ENCODE peak calls at places on chromosomes 2 and 18, in seven cellular contexts. One of them, this sample, is unnamed.

GRCh38 chr2:51920509-51920908 is 888.6 kb upstream of the NRXN1 start:
- DNase-seq in PC-3: peak; percentile 78
- DNase-seq in heart left ventricle: no peak
- DNase-seq in HCT116: no peak
- DNase-seq in lung: no peak
- DNase-seq in tibial nerve: no peak
- DNase-seq in brain microvascular endothelial cell: no peak
- DNase-seq in this sample: no peak

GRCh38 chr2:140595107-140595506 is 1535.7 kb downstream of the LRP1B start:
- DNase-seq in PC-3: no peak
- DNase-seq in heart left ventricle: no peak
- DNase-seq in HCT116: no peak
- DNase-seq in lung: no peak
- DNase-seq in tibial nerve: no peak
- DNase-seq in brain microvascular endothelial cell: no peak
- DNase-seq in this sample: no peak

GRCh38 chr2:171178993-171179392 is 18.3 kb upstream of the TLK1 start:
- DNase-seq in PC-3: no peak
- DNase-seq in heart left ventricle: no peak
- DNase-seq in HCT116: no peak
- DNase-seq in lung: no peak
- DNase-seq in tibial nerve: no peak
- DNase-seq in brain microvascular endothelial cell: no peak
- DNase-seq in this sample: no peak

GRCh38 chr18:52652451-52652850 is 312.5 kb downstream of the DCC start:
- DNase-seq in PC-3: no peak
- DNase-seq in heart left ventricle: no peak
- DNase-seq in HCT116: no peak
- DNase-seq in lung: no peak
- DNase-seq in tibial nerve: no peak
- DNase-seq in brain microvascular endothelial cell: no peak
- DNase-seq in this sample: no peak

GRCh38 chr2:9950521-9951271 is 797 bp upstream of the GRHL1 start:
- DNase-seq in PC-3: peak; percentile 31
- DNase-seq in heart left ventricle: peak; percentile 55
- DNase-seq in HCT116: no peak
- DNase-seq in lung: no peak
- DNase-seq in tibial nerve: no peak
- DNase-seq in brain microvascular endothelial cell: no peak
- DNase-seq in this sample: no peak

GRCh38 chr2:111168528-111168929 is 47.8 kb downstream of the BCL2L11 start:
- DNase-seq in PC-3: peak; percentile 94
- DNase-seq in heart left ventricle: peak; percentile 58
- DNase-seq in HCT116: peak; percentile 48
- DNase-seq in lung: no peak
- DNase-seq in tibial nerve: no peak
- DNase-seq in brain microvascular endothelial cell: peak; percentile 83
- DNase-seq in this sample: peak; percentile 33

GRCh38 chr2:54728669-54729120 is 5.2 kb downstream of the EML6 start:
- DNase-seq in PC-3: peak; percentile 95
- DNase-seq in heart left ventricle: no peak
- DNase-seq in HCT116: peak; percentile 49
- DNase-seq in lung: no peak
- DNase-seq in tibial nerve: no peak
- DNase-seq in brain microvascular endothelial cell: peak; percentile 88
- DNase-seq in this sample: peak; percentile 27

GRCh38 chr2:164954954-164955701 is at the start of gene SLC38A11:
- DNase-seq in PC-3: no peak
- DNase-seq in heart left ventricle: peak; percentile 45
- DNase-seq in HCT116: no peak
- DNase-seq in lung: no peak
- DNase-seq in tibial nerve: no peak
- DNase-seq in brain microvascular endothelial cell: peak; percentile 33
- DNase-seq in this sample: no peak

GRCh38 chr18:61635901-61636528 is 256.8 kb downstream of the RNF152 start:
- DNase-seq in PC-3: peak; percentile 61
- DNase-seq in heart left ventricle: peak; percentile 50
- DNase-seq in HCT116: peak; percentile 29
- DNase-seq in lung: peak; percentile 50
- DNase-seq in tibial nerve: no peak
- DNase-seq in brain microvascular endothelial cell: peak; percentile 35
- DNase-seq in this sample: no peak

GRCh38 chr2:10835052-10835970 is 22.7 kb upstream of the PDIA6 start:
- DNase-seq in PC-3: peak; percentile 90
- DNase-seq in heart left ventricle: peak; percentile 76
- DNase-seq in HCT116: peak; percentile 73
- DNase-seq in lung: peak; percentile 73
- DNase-seq in tibial nerve: peak; percentile 48
- DNase-seq in brain microvascular endothelial cell: peak; percentile 27
- DNase-seq in this sample: no peak

GRCh38 chr2:175027755-175028154 is 22.6 kb upstream of the CHN1 start:
- DNase-seq in PC-3: no peak
- DNase-seq in heart left ventricle: no peak
- DNase-seq in HCT116: no peak
- DNase-seq in lung: no peak
- DNase-seq in tibial nerve: no peak
- DNase-seq in brain microvascular endothelial cell: no peak
- DNase-seq in this sample: no peak

GRCh38 chr2:167127135-167127534 is 238.9 kb downstream of the XIRP2 start:
- DNase-seq in PC-3: peak; percentile 70
- DNase-seq in heart left ventricle: no peak
- DNase-seq in HCT116: no peak
- DNase-seq in lung: no peak
- DNase-seq in tibial nerve: no peak
- DNase-seq in brain microvascular endothelial cell: peak; percentile 44
- DNase-seq in this sample: no peak

GRCh38 chr2:67574230-67574629 is 177.1 kb downstream of the ETAA1 start:
- DNase-seq in PC-3: peak; percentile 51
- DNase-seq in heart left ventricle: no peak
- DNase-seq in HCT116: no peak
- DNase-seq in lung: no peak
- DNase-seq in tibial nerve: no peak
- DNase-seq in brain microvascular endothelial cell: peak; percentile 29
- DNase-seq in this sample: no peak

GRCh38 chr2:107197601-107198000 is 311.6 kb upstream of the ST6GAL2 start:
- DNase-seq in PC-3: no peak
- DNase-seq in heart left ventricle: no peak
- DNase-seq in HCT116: no peak
- DNase-seq in lung: no peak
- DNase-seq in tibial nerve: no peak
- DNase-seq in brain microvascular endothelial cell: no peak
- DNase-seq in this sample: no peak

GRCh38 chr2:27954771-27955384 is 64.3 kb downstream of the BABAM2 start:
- DNase-seq in PC-3: peak; percentile 94
- DNase-seq in heart left ventricle: peak; percentile 55
- DNase-seq in HCT116: no peak
- DNase-seq in lung: peak; percentile 60
- DNase-seq in tibial nerve: peak; percentile 22
- DNase-seq in brain microvascular endothelial cell: peak; percentile 83
- DNase-seq in this sample: peak; percentile 55

GRCh38 chr18:8797206-8797605 is 91.8 kb downstream of the MTCL1 start:
- DNase-seq in PC-3: peak; percentile 79
- DNase-seq in heart left ventricle: no peak
- DNase-seq in HCT116: no peak
- DNase-seq in lung: no peak
- DNase-seq in tibial nerve: no peak
- DNase-seq in brain microvascular endothelial cell: no peak
- DNase-seq in this sample: no peak
- H3K27ac ChIP-seq in PC-3: peak overlapping the region; percentile 95
- H3K27ac ChIP-seq in heart left ventricle: no peak overlapping the region
- H3K27ac ChIP-seq in HCT116: peak overlapping the region; percentile 20
- H3K27ac ChIP-seq in lung: no peak overlapping the region
- H3K27ac ChIP-seq in tibial nerve: no peak overlapping the region
- H3K27ac ChIP-seq in brain microvascular endothelial cell: peak overlapping the region; percentile 13
- H3K27ac ChIP-seq in this sample: no peak overlapping the region

GRCh38 chr2:188326290-188326668 is 34.6 kb downstream of the GULP1 start:
- DNase-seq in PC-3: no peak
- DNase-seq in heart left ventricle: no peak
- DNase-seq in HCT116: no peak
- DNase-seq in lung: no peak
- DNase-seq in tibial nerve: no peak
- DNase-seq in brain microvascular endothelial cell: no peak
- DNase-seq in this sample: no peak
- H3K27ac ChIP-seq in PC-3: no peak overlapping the region
- H3K27ac ChIP-seq in heart left ventricle: no peak overlapping the region
- H3K27ac ChIP-seq in HCT116: no peak overlapping the region
- H3K27ac ChIP-seq in lung: no peak overlapping the region
- H3K27ac ChIP-seq in tibial nerve: no peak overlapping the region
- H3K27ac ChIP-seq in brain microvascular endothelial cell: no peak overlapping the region
- H3K27ac ChIP-seq in this sample: no peak overlapping the region

DNA sequence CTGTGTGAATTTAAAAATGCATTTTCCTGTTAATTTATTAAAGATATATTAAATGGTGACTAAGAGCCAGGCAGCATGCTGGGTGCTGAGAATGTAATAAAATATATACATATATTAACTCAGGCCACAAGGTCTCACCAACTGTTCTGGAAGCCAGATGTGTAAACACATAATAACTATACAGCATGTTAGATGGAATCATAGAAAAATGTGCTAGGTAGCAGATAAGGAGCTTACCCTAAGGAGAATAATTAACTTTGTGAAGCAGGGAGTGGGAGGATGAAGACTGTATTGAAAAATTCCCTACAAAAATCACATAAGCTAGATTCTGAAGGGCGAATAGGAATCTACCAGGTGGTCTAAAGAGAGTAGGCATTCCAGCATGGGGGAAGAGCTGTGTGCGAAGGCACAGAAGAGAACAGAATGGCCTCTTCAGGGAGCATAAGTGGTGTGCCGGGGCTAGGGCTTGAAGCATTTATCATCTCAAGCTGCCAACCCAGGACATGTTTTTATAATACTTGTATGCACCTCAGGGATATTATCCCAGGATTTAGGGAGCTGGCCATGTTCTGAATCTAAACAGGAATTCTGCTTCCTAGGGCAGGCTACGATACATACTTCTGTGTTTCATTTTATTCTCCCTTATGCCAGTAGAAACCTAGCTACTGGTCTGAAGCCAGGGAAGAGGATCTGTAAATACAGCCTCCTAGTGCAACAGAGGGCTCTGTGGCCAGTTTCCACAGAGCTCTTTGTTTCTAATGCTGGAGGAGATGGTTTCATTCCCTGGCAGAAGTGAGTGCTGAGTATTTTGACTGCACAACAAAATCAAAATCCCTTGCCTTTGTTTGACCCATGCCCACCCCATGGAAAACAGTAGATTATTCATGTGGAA is 56.7 kb downstream of the NEMP2 start:
- DNase-seq in PC-3: no peak
- DNase-seq in heart left ventricle: no peak
- DNase-seq in HCT116: no peak
- DNase-seq in lung: no peak
- DNase-seq in tibial nerve: no peak
- DNase-seq in brain microvascular endothelial cell: no peak
- DNase-seq in this sample: no peak
- H3K27ac ChIP-seq in PC-3: no peak overlapping the region
- H3K27ac ChIP-seq in heart left ventricle: peak overlapping the region; percentile 4
- H3K27ac ChIP-seq in HCT116: no peak overlapping the region
- H3K27ac ChIP-seq in lung: peak overlapping the region; percentile 10
- H3K27ac ChIP-seq in tibial nerve: peak overlapping the region; percentile 31
- H3K27ac ChIP-seq in brain microvascular endothelial cell: no peak overlapping the region
- H3K27ac ChIP-seq in this sample: no peak overlapping the region

GRCh38 chr2:199570957-199571356 is 113.2 kb upstream of the SATB2 start:
- DNase-seq in PC-3: no peak
- DNase-seq in heart left ventricle: no peak
- DNase-seq in HCT116: no peak
- DNase-seq in lung: no peak
- DNase-seq in tibial nerve: no peak
- DNase-seq in brain microvascular endothelial cell: no peak
- DNase-seq in this sample: no peak

GRCh38 chr2:199572571-199572970 is 114.8 kb upstream of the SATB2 start:
- DNase-seq in PC-3: no peak
- DNase-seq in heart left ventricle: no peak
- DNase-seq in HCT116: no peak
- DNase-seq in lung: no peak
- DNase-seq in tibial nerve: no peak
- DNase-seq in brain microvascular endothelial cell: no peak
- DNase-seq in this sample: no peak
- H3K27ac ChIP-seq in PC-3: no peak overlapping the region
- H3K27ac ChIP-seq in heart left ventricle: no peak overlapping the region
- H3K27ac ChIP-seq in HCT116: no peak overlapping the region
- H3K27ac ChIP-seq in lung: no peak overlapping the region
- H3K27ac ChIP-seq in tibial nerve: no peak overlapping the region
- H3K27ac ChIP-seq in brain microvascular endothelial cell: no peak overlapping the region
- H3K27ac ChIP-seq in this sample: no peak overlapping the region

DNA sequence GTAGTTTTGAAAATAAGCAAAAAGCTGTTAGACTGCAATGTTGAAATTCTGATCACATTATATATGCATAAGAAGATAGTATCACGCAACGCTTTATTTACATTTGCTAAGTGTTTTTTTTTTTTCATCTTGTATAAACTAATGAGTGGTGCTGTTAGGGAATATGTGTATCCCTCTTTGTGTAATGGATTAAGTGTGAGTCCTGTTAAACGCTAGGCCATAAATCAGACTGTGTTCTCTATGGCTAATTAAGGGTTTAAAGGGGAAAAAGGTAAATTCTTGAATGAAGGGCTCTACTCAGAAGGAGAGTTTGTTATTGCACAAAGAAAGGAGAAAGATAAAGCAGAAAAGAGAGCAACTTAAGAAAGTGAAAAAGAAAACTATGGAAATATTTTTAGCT is 4.8 kb upstream of the ASXL3 start:
- DNase-seq in PC-3: no peak
- DNase-seq in heart left ventricle: no peak
- DNase-seq in HCT116: no peak
- DNase-seq in lung: no peak
- DNase-seq in tibial nerve: no peak
- DNase-seq in brain microvascular endothelial cell: no peak
- DNase-seq in this sample: no peak
- H3K27ac ChIP-seq in PC-3: no peak overlapping the region
- H3K27ac ChIP-seq in heart left ventricle: no peak overlapping the region
- H3K27ac ChIP-seq in HCT116: no peak overlapping the region
- H3K27ac ChIP-seq in lung: no peak overlapping the region
- H3K27ac ChIP-seq in tibial nerve: no peak overlapping the region
- H3K27ac ChIP-seq in brain microvascular endothelial cell: no peak overlapping the region
- H3K27ac ChIP-seq in this sample: no peak overlapping the region

DNA sequence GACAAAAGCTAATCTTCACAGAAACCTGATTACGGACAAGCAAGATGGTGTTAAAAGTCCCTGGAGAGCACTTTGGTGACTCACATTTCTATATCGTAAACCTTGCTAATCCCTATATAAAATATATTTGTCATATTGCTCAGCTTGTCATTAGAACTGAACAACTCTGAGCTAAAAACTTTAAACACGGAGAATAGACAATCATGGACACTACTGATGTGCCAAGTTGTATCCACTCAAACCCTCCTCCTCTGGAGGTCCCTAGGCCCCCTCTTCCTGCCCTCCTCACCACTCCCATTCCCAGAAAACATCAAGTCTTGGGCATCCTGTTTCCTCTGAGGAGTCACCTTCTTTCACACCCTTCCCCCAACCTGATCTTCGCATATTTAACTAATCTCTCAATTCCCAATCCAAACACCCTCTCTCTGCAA is 138.7 kb upstream of the PID1 start:
- DNase-seq in PC-3: peak; percentile 63
- DNase-seq in heart left ventricle: no peak
- DNase-seq in HCT116: no peak
- DNase-seq in lung: no peak
- DNase-seq in tibial nerve: no peak
- DNase-seq in brain microvascular endothelial cell: no peak
- DNase-seq in this sample: no peak
- H3K27ac ChIP-seq in PC-3: peak overlapping the region; percentile 99
- H3K27ac ChIP-seq in heart left ventricle: peak overlapping the region; percentile 81
- H3K27ac ChIP-seq in HCT116: no peak overlapping the region
- H3K27ac ChIP-seq in lung: no peak overlapping the region
- H3K27ac ChIP-seq in tibial nerve: peak overlapping the region; percentile 74
- H3K27ac ChIP-seq in brain microvascular endothelial cell: no peak overlapping the region
- H3K27ac ChIP-seq in this sample: peak overlapping the region; percentile 92

This sample was measured in epithelial cell of prostate.